ENCODE peak calls at places on chromosomes 4 and X, in six cellular contexts. S is AG20443, G is T-cell, H is GM19239, I is T-helper 2 cell, V is D341Med. Q is an unnamed sample.

GRCh38 chrX:106919932-106920452 is at the start of gene CLDN2:
- DNase-seq in V (no peak), H (no peak), I (no peak), S (no peak), G (no peak), Q (no peak)

GRCh38 chrX:6226053-6226645 is 2.5 kb downstream of the NLGN4X start:
- DNase-seq in S (peak), H (no peak), I (no peak), V (peak), G (no peak), Q (no peak)

GRCh38 chrX:1440506-1440905 is 12.2 kb downstream of the ASMTL start:
- DNase-seq in G (no peak), I (no peak), S (no peak), V (no peak), H (no peak), Q (no peak)

GRCh38 chr4:111839186-111839585 is 306.1 kb upstream of the FAM241A start:
- DNase-seq in S (no peak), H (no peak), I (no peak), G (no peak), V (no peak), Q (no peak)

GRCh38 chr4:61277785-61278184 is 77.7 kb downstream of the ADGRL3 start:
- DNase-seq in V (no peak), S (no peak), G (no peak), I (no peak), H (no peak), Q (peak)

GRCh38 chr4:108611360-108611759 is 9.0 kb upstream of the RPL34 start:
- DNase-seq in I (no peak), H (no peak), V (no peak), G (no peak), S (peak), Q (no peak)

GRCh38 chr4:21802406-21802805 is 146.2 kb downstream of the KCNIP4 start:
- DNase-seq in S (peak), I (no peak), H (no peak), G (no peak), V (no peak), Q (peak)

GRCh38 chr4:55447108-55447708 is 51.5 kb downstream of the TMEM165 start:
- DNase-seq in H (no peak), S (no peak), G (no peak), V (no peak), I (no peak), Q (no peak)

GRCh38 chr4:52665592-52665991 is 6.5 kb upstream of the USP46 start:
- DNase-seq in H (peak), I (no peak), G (no peak), S (no peak), V (peak), Q (peak)

GRCh38 chrX:143429831-143430230 is 87.4 kb downstream of the SPANXN3 start:
- DNase-seq in S (no peak), H (no peak), G (no peak), V (no peak), I (no peak), Q (peak)

GRCh38 chrX:150198776-150199175 is 164.3 kb upstream of the MAMLD1 start:
- DNase-seq in G (no peak), V (no peak), I (no peak), S (no peak), H (no peak), Q (peak)

GRCh38 chrX:103329991-103330390 is at the start of gene TCEAL7:
- DNase-seq in H (no peak), G (no peak), I (no peak), S (peak), V (no peak), Q (no peak)

GRCh38 chr4:26839016-26839415 is 21.6 kb upstream of the STIM2 start:
- DNase-seq in G (no peak), I (no peak), H (no peak), S (no peak), V (no peak), Q (no peak)

GRCh38 chrX:47143894-47144625 is 442 bp downstream of the NDUFB11 start:
- DNase-seq in I (no peak), G (peak), S (peak), H (peak), V (peak), Q (no peak)

GRCh38 chrX:66863721-66864120 is 224.8 kb upstream of the EDA2R start:
- DNase-seq in G (no peak), S (no peak), I (no peak), V (no peak), H (no peak), Q (no peak)

Q was measured in renal cortical epithelial cell.